ENCODE peak calls at places on chromosomes 1 and 21, in ten cellular contexts. L, U, Z, T, V, J, X, B, S and Y are unnamed samples.

GRCh38 chr1:114336360-114336759 is 174.6 kb downstream of the TRIM33 start:
- DNase-seq in L (no peak), S (no peak), Z (no peak), X (no peak), V (no peak), U (no peak), J (no peak), T (peak), B (no peak), Y (no peak)

GRCh38 chr1:204891860-204892259 is 21.2 kb downstream of the NFASC start:
- DNase-seq in X (no peak), T (no peak), V (no peak), L (no peak), Z (no peak), J (no peak), S (no peak), U (no peak), B (no peak), Y (no peak)

GRCh38 chr1:11784993-11785769 is 20.6 kb downstream of the MTHFR start:
- DNase-seq in T (peak), S (peak), X (no peak), Z (peak), U (peak), B (peak), V (peak), L (peak), J (peak), Y (no peak)

GRCh38 chr21:41766883-41767605 is at the start of gene RIPK4:
- DNase-seq in X (peak), V (peak), S (peak), B (peak), L (peak), Z (no peak), U (peak), J (no peak), T (peak), Y (no peak)

GRCh38 chr1:94068831-94069648 is 51.9 kb downstream of the ABCA4 start:
- DNase-seq in J (no peak), S (peak), V (peak), U (peak), Z (peak), L (no peak), B (peak), X (no peak), T (peak), Y (peak)

GRCh38 chr21:42061195-42061865 is 9.8 kb upstream of the UMODL1 start:
- DNase-seq in T (no peak), J (no peak), Z (no peak), S (no peak), U (no peak), B (peak), X (no peak), V (no peak), L (no peak), Y (no peak)

GRCh38 chr1:117059334-117059677 is 820 bp upstream of the TTF2 start:
- DNase-seq in L (no peak), B (peak), Z (no peak), U (no peak), V (no peak), S (peak), J (peak), T (no peak), X (peak), Y (no peak)

GRCh38 chr1:168206111-168206510 is 19.7 kb upstream of the SFT2D2 start:
- DNase-seq in L (no peak), V (no peak), B (no peak), J (no peak), U (no peak), S (no peak), Z (no peak), X (no peak), T (no peak), Y (no peak)

GRCh38 chr1:85326851-85327250 is 50.4 kb upstream of the BCL10 start:
- DNase-seq in Z (no peak), S (no peak), L (no peak), U (no peak), J (no peak), T (no peak), V (no peak), X (no peak), B (no peak), Y (no peak)

GRCh38 chr1:101288491-101288944 is 51.7 kb downstream of the S1PR1 start:
- DNase-seq in J (peak), S (peak), B (peak), U (peak), L (peak), X (peak), Z (peak), T (peak), V (peak), Y (peak)

GRCh38 chr1:217333939-217334338 is 297.0 kb downstream of the GPATCH2 start:
- DNase-seq in V (peak), X (no peak), B (peak), L (peak), Z (peak), J (peak), S (peak), T (peak), U (peak), Y (no peak)

GRCh38 chr1:236465959-236466303 is 57.9 kb upstream of the LGALS8 start:
- DNase-seq in S (no peak), V (no peak), Z (no peak), J (no peak), U (no peak), B (no peak), X (no peak), L (no peak), T (peak), Y (no peak)

GRCh38 chr1:228100822-228101613 is 2.1 kb downstream of the C1orf35 start:
- DNase-seq in Z (no peak), X (no peak), B (no peak), U (no peak), T (no peak), J (no peak), L (no peak), S (peak), V (no peak), Y (no peak)

GRCh38 chr1:227895828-227896685 is 51.7 kb downstream of the WNT9A start:
- DNase-seq in T (peak), U (no peak), X (no peak), Z (no peak), S (peak), L (peak), V (peak), J (peak), B (no peak), Y (no peak)

GRCh38 chr1:6350416-6351088 is 43.0 kb downstream of the ACOT7 start:
- DNase-seq in L (no peak), T (peak), X (no peak), J (no peak), U (no peak), V (peak), Z (no peak), S (no peak), B (no peak), Y (no peak)

GRCh38 chr1:117570988-117571409 is 34.8 kb upstream of the TENT5C start:
- DNase-seq in B (peak), L (no peak), T (peak), Z (no peak), U (no peak), J (no peak), V (no peak), S (peak), X (no peak), Y (no peak)

GRCh38 chr1:156383023-156383422 is 14.0 kb downstream of the RHBG start:
- DNase-seq in J (peak), S (peak), T (peak), U (peak), L (peak), V (peak), X (peak), Z (peak), B (peak), Y (no peak)

GRCh38 chr1:62523860-62524259 is 73.5 kb upstream of the ANGPTL3 start:
- DNase-seq in S (no peak), Z (no peak), B (no peak), L (no peak), X (no peak), V (no peak), T (no peak), U (no peak), J (no peak), Y (no peak)

GRCh38 chr1:3170566-3171453 is 101.8 kb downstream of the PRDM16 start:
- DNase-seq in L (peak), U (peak), X (no peak), J (peak), V (peak), B (peak), T (peak), S (no peak), Z (peak), Y (no peak)

GRCh38 chr1:62515055-62515454 is 78.2 kb downstream of the USP1 start:
- DNase-seq in B (no peak), Z (peak), J (no peak), V (peak), X (no peak), T (peak), U (no peak), S (no peak), L (no peak), Y (no peak)

GRCh38 chr1:12189328-12189682 is 22.5 kb downstream of the TNFRSF1B start:
- DNase-seq in J (no peak), V (no peak), U (no peak), T (no peak), X (no peak), B (no peak), L (no peak), S (no peak), Z (no peak), Y (no peak)

GRCh38 chr1:37237948-37238347 is 203.6 kb upstream of the GRIK3 start:
- DNase-seq in L (no peak), V (no peak), T (no peak), X (no peak), B (no peak), U (no peak), J (no peak), Z (no peak), S (no peak), Y (no peak)

GRCh38 chr1:232979596-232979995 is 29.2 kb downstream of the NTPCR start:
- DNase-seq in U (no peak), S (no peak), Z (no peak), T (no peak), V (no peak), X (no peak), B (no peak), J (no peak), L (no peak), Y (no peak)

GRCh38 chr21:42653492-42654061 is at the start of gene PDE9A:
- DNase-seq in L (peak), V (peak), Z (no peak), B (peak), J (peak), T (no peak), U (no peak), S (peak), X (no peak), Y (no peak)

GRCh38 chr1:55524013-55524412 is 308.8 kb upstream of the USP24 start:
- DNase-seq in U (no peak), S (no peak), V (no peak), L (no peak), J (no peak), Z (no peak), X (no peak), B (peak), T (no peak), Y (no peak)

GRCh38 chr1:230712470-230712942 is 1.4 kb downstream of the AGT start:
- DNase-seq in T (no peak), Z (no peak), S (no peak), J (no peak), U (no peak), V (no peak), L (no peak), X (no peak), B (no peak), Y (no peak)

GRCh38 chr1:185317886-185318310 is 855 bp upstream of the IVNS1ABP start:
- DNase-seq in U (no peak), S (peak), V (peak), T (peak), J (no peak), L (peak), B (peak), X (peak), Z (no peak), Y (no peak)

GRCh38 chr1:155125511-155125945 is 2.1 kb upstream of the EFNA1 start:
- DNase-seq in B (no peak), J (no peak), X (no peak), Z (no peak), S (peak), U (no peak), V (no peak), T (peak), L (no peak), Y (no peak)
- H3K4me3 ChIP-seq in B (no peak), J (no peak), X (no peak), Z (no peak), S (peak), U (no peak), V (no peak), T (no peak), L (no peak), Y (no peak)

GRCh38 chr1:109814993-109815786 is 51.5 kb upstream of the EPS8L3 start:
- DNase-seq in B (no peak), S (no peak), V (no peak), U (no peak), L (no peak), Z (no peak), X (no peak), T (no peak), J (no peak), Y (no peak)

GRCh38 chr1:109817881-109818280 is 54.2 kb upstream of the EPS8L3 start:
- DNase-seq in Z (no peak), U (no peak), S (no peak), T (no peak), L (no peak), J (no peak), X (no peak), B (no peak), V (no peak), Y (no peak)

GRCh38 chr1:109816975-109817535 is 53.3 kb upstream of the EPS8L3 start:
- DNase-seq in Z (no peak), U (no peak), T (no peak), J (no peak), L (no peak), S (no peak), V (no peak), X (no peak), B (no peak), Y (no peak)

GRCh38 chr1:109814223-109814622 is 50.5 kb upstream of the EPS8L3 start:
- DNase-seq in U (no peak), S (no peak), L (no peak), J (no peak), T (no peak), B (no peak), V (no peak), Z (no peak), X (no peak), Y (no peak)

DNA sequence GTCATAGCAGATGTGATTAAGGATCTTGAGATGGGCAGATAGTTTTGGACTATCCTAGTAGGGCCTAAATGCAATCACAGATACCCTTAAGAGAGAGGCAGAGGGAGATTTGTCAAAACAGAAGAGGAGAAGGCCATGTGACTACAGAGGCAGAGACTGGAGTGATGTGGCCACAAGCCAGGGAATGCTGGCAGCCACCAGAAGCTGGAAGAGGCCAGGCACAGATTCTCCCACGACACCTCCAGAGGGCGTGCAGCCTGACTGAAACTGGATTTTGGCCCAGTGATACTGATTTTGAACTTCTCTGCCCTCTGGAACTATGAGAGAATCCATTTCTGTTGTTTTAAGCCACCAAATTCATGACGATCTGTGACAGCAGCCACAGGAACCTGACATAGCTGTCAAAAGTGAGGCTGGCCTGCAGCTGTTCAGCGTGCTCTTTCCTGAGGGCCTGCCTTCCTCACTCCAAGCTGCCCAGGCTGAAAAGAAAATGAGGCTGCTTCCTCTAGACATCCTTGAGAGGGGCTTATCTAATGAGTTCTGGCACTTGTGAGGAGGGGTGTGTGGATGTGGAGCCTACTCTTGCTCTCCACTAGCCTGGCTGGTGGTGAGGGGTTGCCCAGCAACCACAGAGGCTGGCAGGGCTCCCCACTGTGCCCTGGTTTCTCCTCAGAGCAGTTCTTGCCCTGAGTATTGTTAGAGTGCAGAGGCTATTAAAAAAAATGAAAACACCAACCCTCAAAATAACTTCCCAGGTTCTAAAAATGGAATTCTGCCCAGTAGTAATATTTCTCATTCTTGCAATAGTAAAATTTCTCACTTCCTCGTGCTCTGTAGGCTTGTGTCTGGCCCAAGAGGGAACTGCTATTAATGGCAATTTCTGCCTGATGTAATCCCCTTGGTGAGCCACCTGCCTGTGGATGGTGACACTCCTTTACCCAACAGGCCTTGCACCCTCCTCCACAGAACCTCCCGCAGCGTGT is 52.4 kb upstream of the EPS8L3 start:
- DNase-seq in X (no peak), J (no peak), V (no peak), B (no peak), U (peak), L (no peak), S (no peak), T (no peak), Z (no peak), Y (no peak)
- H3K4me3 ChIP-seq in X (no peak), J (no peak), V (no peak), B (no peak), U (no peak), L (no peak), S (no peak), T (no peak), Z (no peak), Y (no peak)

GRCh38 chr1:2003564-2004131 is at the start of gene CFAP74:
- DNase-seq in V (peak), L (peak), T (no peak), Z (peak), J (peak), B (no peak), X (no peak), S (peak), U (no peak), Y (peak)
- H3K4me3 ChIP-seq in V (no peak), L (peak), T (no peak), Z (peak), J (peak), B (no peak), X (no peak), S (peak), U (no peak), Y (peak)

GRCh38 chr1:209432443-209432825 is 151.1 kb upstream of the CAMK1G start:
- DNase-seq in B (no peak), J (no peak), X (no peak), S (no peak), T (peak), V (no peak), L (no peak), Z (no peak), U (no peak), Y (no peak)
- H3K4me3 ChIP-seq in B (no peak), J (no peak), X (no peak), S (no peak), T (no peak), V (no peak), L (no peak), Z (no peak), U (no peak), Y (no peak)

GRCh38 chr1:17460265-17460664 is 20.8 kb upstream of the RCC2 start:
- DNase-seq in Z (no peak), B (no peak), T (peak), X (no peak), V (no peak), L (no peak), U (no peak), S (no peak), J (no peak), Y (no peak)
- H3K4me3 ChIP-seq in Z (no peak), B (no peak), T (no peak), X (no peak), V (no peak), L (no peak), U (no peak), S (no peak), J (no peak), Y (no peak)